ENCODE peak calls at places on chromosomes 2 and 18, in eight cellular contexts. Y is HCT116, X is AG04449, D is AG09319, R is cardiac muscle cell, U is HFF-Myc, G is pancreas, O is body of pancreas. W is an unnamed sample.

GRCh38 chr2:70978388-70979357 is at the start of gene ANKRD53:
- DNase-seq in Y (no peak), X (no peak), D (no peak), R (peak; percentile 55), U (no peak), G (peak; percentile 71), O (peak; percentile 85), W (peak; percentile 44)

GRCh38 chr2:47172156-47172921 is 17.2 kb upstream of the STPG4 start:
- DNase-seq in Y (no peak), X (no peak), D (no peak), R (no peak), U (no peak), G (no peak), O (no peak), W (no peak)

GRCh38 chr2:74383254-74383653 is 3.1 kb upstream of the DCTN1 start:
- DNase-seq in Y (no peak), X (peak; percentile 45), D (peak; percentile 47), R (peak; percentile 40), U (no peak), G (no peak), O (peak; percentile 55), W (no peak)

GRCh38 chr2:36322108-36322507 is 33.5 kb upstream of the CRIM1 start:
- DNase-seq in Y (peak; percentile 19), X (no peak), D (no peak), R (peak; percentile 53), U (peak; percentile 19), G (no peak), O (peak; percentile 12), W (no peak)

GRCh38 chr2:10136187-10136934 is 13.8 kb downstream of the RRM2 start:
- DNase-seq in Y (no peak), X (no peak), D (no peak), R (no peak), U (no peak), G (no peak), O (no peak), W (no peak)

GRCh38 chr2:54040250-54040649 is 69.5 kb upstream of the PSME4 start:
- DNase-seq in Y (no peak), X (no peak), D (no peak), R (no peak), U (no peak), G (no peak), O (no peak), W (no peak)

GRCh38 chr2:15316370-15316814 is 244.7 kb downstream of the NBAS start:
- DNase-seq in Y (no peak), X (no peak), D (no peak), R (no peak), U (no peak), G (no peak), O (no peak), W (no peak)

GRCh38 chr2:193868833-193869232 is 1674.1 kb upstream of the TMEFF2 start:
- DNase-seq in Y (no peak), X (no peak), D (no peak), R (no peak), U (no peak), G (no peak), O (no peak), W (no peak)

GRCh38 chr2:85780316-85781092 is 26.7 kb downstream of the ATOH8 start:
- DNase-seq in Y (no peak), X (no peak), D (no peak), R (no peak), U (no peak), G (no peak), O (no peak), W (no peak)

GRCh38 chr2:120772261-120772660 is 36.6 kb downstream of the GLI2 start:
- DNase-seq in Y (no peak), X (no peak), D (no peak), R (no peak), U (no peak), G (no peak), O (no peak), W (no peak)

GRCh38 chr18:51397347-51397962 is 200.0 kb upstream of the MEX3C start:
- DNase-seq in Y (no peak), X (no peak), D (no peak), R (no peak), U (no peak), G (no peak), O (no peak), W (no peak)

GRCh38 chr18:28007841-28008240 is 169.1 kb downstream of the CDH2 start:
- DNase-seq in Y (no peak), X (peak; percentile 24), D (no peak), R (peak; percentile 41), U (no peak), G (no peak), O (no peak), W (no peak)

GRCh38 chr2:160373263-160374019 is 120.2 kb downstream of the RBMS1 start:
- DNase-seq in Y (no peak), X (no peak), D (no peak), R (no peak), U (no peak), G (no peak), O (no peak), W (no peak)

GRCh38 chr2:100207411-100207885 is 65.1 kb upstream of the AFF3 start:
- DNase-seq in Y (no peak), X (no peak), D (no peak), R (no peak), U (no peak), G (no peak), O (no peak), W (no peak)

GRCh38 chr2:215830313-215830712 is 183.0 kb downstream of the MREG start:
- DNase-seq in Y (peak; percentile 12), X (no peak), D (no peak), R (peak; percentile 85), U (no peak), G (no peak), O (peak; percentile 12), W (peak; percentile 48)

DNA sequence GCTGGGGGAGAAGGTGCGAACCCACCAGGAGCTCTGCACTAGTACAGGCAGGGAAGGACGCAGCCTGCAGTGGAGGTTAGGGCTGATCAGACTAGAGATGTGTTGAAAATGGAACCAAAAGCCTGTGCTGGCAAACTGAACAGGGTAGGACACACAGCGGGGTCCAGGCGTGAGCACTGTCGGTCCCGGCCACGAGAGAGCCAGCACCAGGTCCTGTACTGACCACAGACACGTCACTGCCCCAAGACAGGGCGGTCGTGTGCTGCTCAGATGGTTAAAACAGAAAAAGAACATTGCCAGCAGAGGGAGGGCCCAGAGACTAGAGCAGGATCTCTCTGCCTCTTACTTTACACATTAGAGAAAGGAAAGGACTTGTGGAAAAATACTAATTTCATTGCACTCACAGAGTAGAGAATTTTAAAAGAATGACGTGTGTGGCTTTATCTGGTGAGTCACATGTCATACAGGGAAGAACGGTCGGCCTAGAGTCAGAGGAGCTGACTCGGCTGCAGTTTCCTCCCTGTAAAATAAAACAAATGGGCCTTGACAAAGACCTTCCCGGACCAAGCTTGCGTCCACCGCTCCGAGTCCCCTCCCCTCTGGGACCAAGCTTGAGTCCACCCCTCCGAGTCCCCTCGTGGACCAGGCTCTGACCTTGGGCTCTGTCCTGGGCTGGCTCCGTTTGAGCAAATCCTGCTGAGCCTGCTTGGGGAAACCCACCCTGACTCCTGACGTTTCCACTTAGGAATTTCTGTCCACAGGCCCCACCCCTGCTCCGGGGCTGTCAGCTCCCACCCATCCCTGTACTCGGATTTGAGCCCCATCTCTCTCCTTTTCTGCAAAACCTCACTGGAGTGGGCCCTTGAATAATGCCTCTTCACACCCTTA is 16.7 kb upstream of the ADI1 start:
- DNase-seq in Y (peak; percentile 26), X (peak; percentile 72), D (peak; percentile 44), R (peak; percentile 87), U (peak; percentile 75), G (peak; percentile 54), O (peak; percentile 65), W (peak; percentile 57)
- TF ChIP-seq CTCF in Y (peak; percentile 0), X (peak; percentile 34), D (peak; percentile 16), R (peak; percentile 20), U (peak; percentile 20), G (no peak), O (no peak), W (no peak)

GRCh38 chr2:95052804-95053535 is 27.5 kb downstream of the MAL start:
- DNase-seq in Y (no peak), X (no peak), D (no peak), R (no peak), U (no peak), G (no peak), O (no peak), W (no peak)
- TF ChIP-seq CTCF in Y (no peak), X (no peak), D (no peak), R (no peak), U (no peak), G (no peak), O (no peak), W (no peak)

DNA sequence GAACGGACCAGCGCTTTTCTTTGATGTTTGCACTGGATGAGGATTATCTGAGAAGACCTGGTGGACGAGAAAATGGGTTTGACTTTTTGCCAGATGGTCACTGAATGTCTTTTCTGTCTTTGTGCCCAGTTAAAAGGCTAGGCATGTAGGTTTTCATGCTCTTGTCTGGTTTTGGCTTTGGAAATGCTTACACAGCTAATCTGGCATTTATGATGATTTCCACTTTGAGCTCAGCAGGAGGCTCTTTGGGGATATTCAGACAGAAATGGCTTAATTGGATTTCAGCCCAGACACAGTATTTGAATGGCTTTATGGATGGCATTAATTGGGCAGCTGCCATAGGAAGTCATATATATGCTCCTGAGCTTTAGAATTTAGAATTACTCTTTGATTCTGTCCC is 59.6 kb downstream of the NCK2 start:
- DNase-seq in Y (no peak), X (no peak), D (no peak), R (peak; percentile 61), U (no peak), G (no peak), O (no peak), W (no peak)
- TF ChIP-seq CTCF in Y (no peak), X (no peak), D (no peak), R (no peak), U (no peak), G (no peak), O (no peak), W (no peak)

DNA sequence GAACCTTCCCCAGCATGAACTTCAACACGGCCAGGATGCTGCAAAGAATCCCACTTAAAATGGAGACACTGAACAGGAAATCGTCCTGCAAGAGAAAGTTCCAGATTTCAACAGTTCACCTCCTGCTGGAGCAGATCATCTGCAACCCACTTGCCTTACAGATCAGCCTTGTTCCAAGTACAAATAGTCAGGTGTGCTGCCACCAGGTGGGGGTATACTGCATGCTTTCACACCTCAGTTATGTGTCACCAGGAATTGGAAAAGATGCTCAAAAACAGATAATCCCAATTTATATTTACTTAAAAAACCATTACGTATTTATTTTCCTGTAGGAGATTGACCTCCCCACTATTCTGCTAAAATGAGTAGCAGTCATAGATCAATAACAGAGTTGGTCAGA is 212.3 kb downstream of the MGAT5 start:
- DNase-seq in Y (peak; percentile 54), X (no peak), D (no peak), R (peak; percentile 3), U (peak; percentile 7), G (no peak), O (peak; percentile 63), W (no peak)
- TF ChIP-seq CTCF in Y (peak; percentile 72), X (no peak), D (no peak), R (no peak), U (no peak), G (no peak), O (peak; percentile 34), W (no peak)